ENCODE peak calls at places on chromosomes 11 and 22, in seven cellular contexts. One of them, this sample, is unnamed.

GRCh38 chr11:43360361-43361032 is 1.8 kb downstream of the TTC17 start:
- DNase-seq in renal cortical epithelial cell: no peak
- DNase-seq in uterus: no peak
- DNase-seq in activated CD4-positive, alpha-beta T cell treated with anti-CD3 and anti-CD28 coated beads, Interleukin-2, amount 50 U/mL, for 1 hour: no peak
- DNase-seq in H7: no peak
- DNase-seq in pons: peak; percentile 11
- DNase-seq in left lung: no peak
- DNase-seq in this sample: no peak

GRCh38 chr22:42353883-42354727 is 78.1 kb downstream of the NFAM1 start:
- DNase-seq in renal cortical epithelial cell: no peak
- DNase-seq in uterus: no peak
- DNase-seq in activated CD4-positive, alpha-beta T cell treated with anti-CD3 and anti-CD28 coated beads, Interleukin-2, amount 50 U/mL, for 1 hour: no peak
- DNase-seq in H7: peak; percentile 85
- DNase-seq in pons: no peak
- DNase-seq in left lung: no peak
- DNase-seq in this sample: no peak

GRCh38 chr11:44778200-44779100 is 51.7 kb downstream of the TSPAN18 start:
- DNase-seq in renal cortical epithelial cell: no peak
- DNase-seq in uterus: peak; percentile 11
- DNase-seq in activated CD4-positive, alpha-beta T cell treated with anti-CD3 and anti-CD28 coated beads, Interleukin-2, amount 50 U/mL, for 1 hour: no peak
- DNase-seq in H7: peak; percentile 38
- DNase-seq in pons: no peak
- DNase-seq in left lung: no peak
- DNase-seq in this sample: no peak

GRCh38 chr11:24312464-24313238 is 184.2 kb upstream of the LUZP2 start:
- DNase-seq in renal cortical epithelial cell: no peak
- DNase-seq in uterus: no peak
- DNase-seq in activated CD4-positive, alpha-beta T cell treated with anti-CD3 and anti-CD28 coated beads, Interleukin-2, amount 50 U/mL, for 1 hour: no peak
- DNase-seq in H7: no peak
- DNase-seq in pons: no peak
- DNase-seq in left lung: no peak
- DNase-seq in this sample: no peak

GRCh38 chr11:65636810-65637557 is 917 bp upstream of the SIPA1 start:
- DNase-seq in renal cortical epithelial cell: no peak
- DNase-seq in uterus: no peak
- DNase-seq in activated CD4-positive, alpha-beta T cell treated with anti-CD3 and anti-CD28 coated beads, Interleukin-2, amount 50 U/mL, for 1 hour: no peak
- DNase-seq in H7: no peak
- DNase-seq in pons: no peak
- DNase-seq in left lung: no peak
- DNase-seq in this sample: no peak

GRCh38 chr11:70887428-70887827 is 364.9 kb downstream of the SHANK2 start:
- DNase-seq in renal cortical epithelial cell: no peak
- DNase-seq in uterus: no peak
- DNase-seq in activated CD4-positive, alpha-beta T cell treated with anti-CD3 and anti-CD28 coated beads, Interleukin-2, amount 50 U/mL, for 1 hour: no peak
- DNase-seq in H7: no peak
- DNase-seq in pons: no peak
- DNase-seq in left lung: peak; percentile 6
- DNase-seq in this sample: no peak

GRCh38 chr11:123452799-123453198 is 22.7 kb downstream of the GRAMD1B start:
- DNase-seq in renal cortical epithelial cell: no peak
- DNase-seq in uterus: no peak
- DNase-seq in activated CD4-positive, alpha-beta T cell treated with anti-CD3 and anti-CD28 coated beads, Interleukin-2, amount 50 U/mL, for 1 hour: no peak
- DNase-seq in H7: no peak
- DNase-seq in pons: peak; percentile 72
- DNase-seq in left lung: no peak
- DNase-seq in this sample: no peak

GRCh38 chr11:5300246-5300645 is 1.5 kb downstream of the OR51B4 start:
- DNase-seq in renal cortical epithelial cell: no peak
- DNase-seq in uterus: no peak
- DNase-seq in activated CD4-positive, alpha-beta T cell treated with anti-CD3 and anti-CD28 coated beads, Interleukin-2, amount 50 U/mL, for 1 hour: no peak
- DNase-seq in H7: no peak
- DNase-seq in pons: no peak
- DNase-seq in left lung: no peak
- DNase-seq in this sample: no peak

GRCh38 chr11:50071584-50072225 is 39.0 kb downstream of the OR4C45 start:
- DNase-seq in renal cortical epithelial cell: no peak
- DNase-seq in uterus: no peak
- DNase-seq in activated CD4-positive, alpha-beta T cell treated with anti-CD3 and anti-CD28 coated beads, Interleukin-2, amount 50 U/mL, for 1 hour: no peak
- DNase-seq in H7: no peak
- DNase-seq in pons: no peak
- DNase-seq in left lung: no peak
- DNase-seq in this sample: no peak

GRCh38 chr11:118953265-118953664 is 2.8 kb upstream of the UPK2 start:
- DNase-seq in renal cortical epithelial cell: no peak
- DNase-seq in uterus: no peak
- DNase-seq in activated CD4-positive, alpha-beta T cell treated with anti-CD3 and anti-CD28 coated beads, Interleukin-2, amount 50 U/mL, for 1 hour: no peak
- DNase-seq in H7: peak; percentile 80
- DNase-seq in pons: peak; percentile 82
- DNase-seq in left lung: peak; percentile 22
- DNase-seq in this sample: no peak

GRCh38 chr22:38167988-38168407 is 13.6 kb downstream of the PLA2G6 start:
- DNase-seq in renal cortical epithelial cell: no peak
- DNase-seq in uterus: no peak
- DNase-seq in activated CD4-positive, alpha-beta T cell treated with anti-CD3 and anti-CD28 coated beads, Interleukin-2, amount 50 U/mL, for 1 hour: no peak
- DNase-seq in H7: no peak
- DNase-seq in pons: peak; percentile 48
- DNase-seq in left lung: no peak
- DNase-seq in this sample: no peak

GRCh38 chr11:65026810-65027209 is 429 bp upstream of the SNX15 start:
- DNase-seq in renal cortical epithelial cell: peak; percentile 34
- DNase-seq in uterus: no peak
- DNase-seq in activated CD4-positive, alpha-beta T cell treated with anti-CD3 and anti-CD28 coated beads, Interleukin-2, amount 50 U/mL, for 1 hour: no peak
- DNase-seq in H7: no peak
- DNase-seq in pons: no peak
- DNase-seq in left lung: no peak
- DNase-seq in this sample: no peak

GRCh38 chr22:36585841-36586240 is 56.9 kb upstream of the EIF3D start:
- DNase-seq in renal cortical epithelial cell: no peak
- DNase-seq in uterus: no peak
- DNase-seq in activated CD4-positive, alpha-beta T cell treated with anti-CD3 and anti-CD28 coated beads, Interleukin-2, amount 50 U/mL, for 1 hour: no peak
- DNase-seq in H7: peak; percentile 72
- DNase-seq in pons: no peak
- DNase-seq in left lung: no peak
- DNase-seq in this sample: no peak

GRCh38 chr11:112977620-112978212 is 16.5 kb downstream of the NCAM1 start:
- DNase-seq in renal cortical epithelial cell: peak; percentile 33
- DNase-seq in uterus: peak; percentile 59
- DNase-seq in activated CD4-positive, alpha-beta T cell treated with anti-CD3 and anti-CD28 coated beads, Interleukin-2, amount 50 U/mL, for 1 hour: no peak
- DNase-seq in H7: no peak
- DNase-seq in pons: peak; percentile 99
- DNase-seq in left lung: no peak
- DNase-seq in this sample: no peak

GRCh38 chr22:50256936-50257440 is 4.5 kb downstream of the MAPK12 start:
- DNase-seq in renal cortical epithelial cell: no peak
- DNase-seq in uterus: no peak
- DNase-seq in activated CD4-positive, alpha-beta T cell treated with anti-CD3 and anti-CD28 coated beads, Interleukin-2, amount 50 U/mL, for 1 hour: no peak
- DNase-seq in H7: no peak
- DNase-seq in pons: no peak
- DNase-seq in left lung: no peak
- DNase-seq in this sample: no peak